ENCODE peak calls at places on chromosomes 12 and 14, in four cellular contexts. U, H, Z and E are unnamed samples.

GRCh38 chr14:74510211-74510931 is 16.8 kb downstream of the ISCA2 start:
- DNase-seq in U (no peak), H (no peak), Z (peak), E (peak)

GRCh38 chr12:111686574-111687105 is 787 bp downstream of the ACAD10 start:
- DNase-seq in U (no peak), H (no peak), Z (peak), E (no peak)

GRCh38 chr12:90028620-90029051 is 320.0 kb upstream of the ATP2B1 start:
- DNase-seq in U (no peak), H (no peak), Z (peak), E (no peak)

GRCh38 chr14:75181426-75182062 is 5.1 kb upstream of the TMED10 start:
- DNase-seq in U (no peak), H (peak), Z (no peak), E (no peak)

GRCh38 chr14:51730094-51730493 is 78.4 kb downstream of the FRMD6 start:
- DNase-seq in U (no peak), H (no peak), Z (no peak), E (no peak)

GRCh38 chr12:6672143-6672542 is 9.2 kb upstream of the ING4 start:
- DNase-seq in U (no peak), H (no peak), Z (no peak), E (no peak)

GRCh38 chr12:24212496-24212895 is 263.0 kb upstream of the SOX5 start:
- DNase-seq in U (no peak), H (no peak), Z (no peak), E (no peak)

GRCh38 chr12:72011374-72011773 is 72.7 kb downstream of the TPH2 start:
- DNase-seq in U (no peak), H (no peak), Z (no peak), E (no peak)

GRCh38 chr12:55681142-55682077 is 26.3 kb downstream of the ITGA7 start:
- DNase-seq in U (no peak), H (peak), Z (peak), E (peak)

GRCh38 chr14:105475916-105476845 is 1.6 kb downstream of the CRIP2 start:
- DNase-seq in U (no peak), H (no peak), Z (peak), E (peak)

GRCh38 chr12:57452937-57453509 is 2.1 kb upstream of the INHBE start:
- DNase-seq in U (peak), H (no peak), Z (peak), E (peak)

GRCh38 chr14:99754141-99755067 is 38.8 kb upstream of the EML1 start:
- DNase-seq in U (no peak), H (no peak), Z (peak), E (no peak)

GRCh38 chr12:104154806-104155205 is 16.8 kb upstream of the NFYB start:
- DNase-seq in U (no peak), H (no peak), Z (no peak), E (no peak)

GRCh38 chr12:52087961-52088820 is 8.7 kb downstream of the SMIM41 start:
- DNase-seq in U (no peak), H (no peak), Z (no peak), E (no peak)
- H2BK12ac ChIP-seq in U (no peak), H (no peak), Z (no peak), E (no peak)

GRCh38 chr12:117476341-117476740 is 114.9 kb upstream of the NOS1 start:
- DNase-seq in U (no peak), H (no peak), Z (no peak), E (no peak)
- H2BK12ac ChIP-seq in U (no peak), H (no peak), Z (no peak), E (no peak)

GRCh38 chr12:120085920-120086319 is 30.6 kb downstream of the RAB35 start:
- DNase-seq in U (no peak), H (no peak), Z (no peak), E (peak)
- H2BK12ac ChIP-seq in U (no peak), H (no peak), Z (no peak), E (no peak)

GRCh38 chr14:88821888-88822287 is 2.6 kb upstream of the TTC8 start:
- DNase-seq in U (no peak), H (no peak), Z (no peak), E (no peak)

GRCh38 chr14:88825078-88825458 is 617 bp downstream of the TTC8 start:
- DNase-seq in U (no peak), H (no peak), Z (peak), E (no peak)

GRCh38 chr14:88823968-88824313 is 510 bp upstream of the TTC8 start:
- DNase-seq in U (no peak), H (no peak), Z (no peak), E (no peak)

GRCh38 chr14:88825503-88825902 is 1.1 kb downstream of the TTC8 start:
- DNase-seq in U (no peak), H (no peak), Z (no peak), E (no peak)

GRCh38 chr14:88824314-88825077 is at the start of gene TTC8:
- DNase-seq in U (peak), H (peak), Z (peak), E (peak)
- H2BK12ac ChIP-seq in U (no peak), H (peak), Z (no peak), E (no peak)

GRCh38 chr14:21528381-21529348 is 2.5 kb upstream of the SALL2 start:
- DNase-seq in U (no peak), H (no peak), Z (peak), E (no peak)

GRCh38 chr14:21527320-21527679 is 1.2 kb upstream of the SALL2 start:
- DNase-seq in U (no peak), H (no peak), Z (no peak), E (no peak)

GRCh38 chr14:21526672-21527319 is 650 bp upstream of the SALL2 start:
- DNase-seq in U (no peak), H (peak), Z (no peak), E (peak)

GRCh38 chr14:21525995-21526671 is at the start of gene SALL2:
- DNase-seq in U (no peak), H (peak), Z (peak), E (peak)

GRCh38 chr14:21529515-21529914 is 3.4 kb upstream of the SALL2 start:
- DNase-seq in U (no peak), H (no peak), Z (no peak), E (no peak)
- H2BK12ac ChIP-seq in U (no peak), H (no peak), Z (no peak), E (no peak)

DNA sequence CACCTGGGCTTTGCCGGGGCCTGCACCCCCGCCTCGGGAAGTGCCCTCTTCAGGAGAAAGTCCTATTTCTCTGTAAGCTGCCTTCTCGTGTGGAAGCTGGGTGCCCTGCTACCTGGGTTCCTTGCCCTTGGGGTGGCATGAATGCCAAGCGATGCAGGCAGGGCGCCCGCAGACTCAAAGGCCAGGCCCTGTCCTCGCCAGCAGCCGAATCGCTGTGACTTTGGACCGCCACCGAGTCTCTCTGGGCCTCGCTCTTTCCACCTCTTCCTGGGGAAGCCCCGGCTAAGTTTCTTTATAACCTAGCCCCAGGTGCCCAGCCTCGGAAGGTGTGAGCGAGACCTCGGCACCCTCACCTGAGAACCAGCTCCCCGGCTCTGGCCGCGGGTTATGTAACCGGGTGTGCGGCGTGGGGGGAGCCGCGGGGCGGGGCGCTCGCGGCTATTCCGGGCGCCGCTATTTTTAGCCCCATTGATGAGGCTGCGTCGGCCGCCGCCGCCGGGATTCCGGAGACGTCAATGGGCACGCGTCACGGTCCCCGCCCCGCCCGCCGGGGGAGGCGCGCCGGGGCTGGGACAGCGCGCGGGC is 14.6 kb upstream of the NR4A1 start:
- DNase-seq in U (peak), H (no peak), Z (peak), E (peak)
- H2BK12ac ChIP-seq in U (peak), H (no peak), Z (peak), E (no peak)

DNA sequence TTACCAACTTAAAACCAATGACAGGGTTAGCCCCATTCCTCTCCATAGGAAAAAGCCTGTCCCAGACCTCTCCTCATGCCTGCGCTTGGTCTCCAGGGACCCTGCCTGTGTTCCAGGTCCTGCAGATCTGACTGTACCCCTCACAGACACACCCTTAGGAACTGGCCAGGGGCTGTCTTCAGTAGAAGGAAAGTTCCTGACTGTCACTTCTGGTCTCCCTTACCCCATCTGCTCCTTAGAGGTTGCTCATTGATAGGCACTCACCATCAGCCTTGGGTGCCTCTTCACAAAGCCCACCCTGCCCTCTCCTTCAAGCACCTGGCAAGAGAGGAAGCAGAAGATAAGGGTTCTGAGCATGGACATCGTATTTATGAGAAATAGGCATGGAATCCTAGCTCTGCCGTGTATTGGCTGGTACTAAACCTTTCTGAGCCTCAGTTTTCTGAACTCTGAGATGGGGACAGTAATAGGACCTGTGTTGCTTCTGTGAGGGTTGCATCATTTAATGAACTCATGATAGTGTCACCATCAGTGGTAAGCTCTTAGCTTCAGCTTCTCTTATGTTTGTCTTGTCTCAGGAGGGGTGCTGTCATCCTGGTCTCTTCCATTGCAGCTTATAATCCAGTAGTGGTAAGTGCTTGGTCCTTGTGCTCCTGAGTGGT is 7.5 kb downstream of the DHRS2 start:
- DNase-seq in U (no peak), H (no peak), Z (no peak), E (no peak)
- H2BK12ac ChIP-seq in U (no peak), H (no peak), Z (no peak), E (no peak)

GRCh38 chr12:97321640-97322039 is 141.0 kb upstream of the RMST start:
- DNase-seq in U (no peak), H (no peak), Z (no peak), E (no peak)

GRCh38 chr12:97322388-97322787 is 140.2 kb upstream of the RMST start:
- DNase-seq in U (no peak), H (no peak), Z (no peak), E (no peak)

GRCh38 chr12:97323154-97323553 is 139.4 kb upstream of the RMST start:
- DNase-seq in U (no peak), H (no peak), Z (no peak), E (no peak)

DNA sequence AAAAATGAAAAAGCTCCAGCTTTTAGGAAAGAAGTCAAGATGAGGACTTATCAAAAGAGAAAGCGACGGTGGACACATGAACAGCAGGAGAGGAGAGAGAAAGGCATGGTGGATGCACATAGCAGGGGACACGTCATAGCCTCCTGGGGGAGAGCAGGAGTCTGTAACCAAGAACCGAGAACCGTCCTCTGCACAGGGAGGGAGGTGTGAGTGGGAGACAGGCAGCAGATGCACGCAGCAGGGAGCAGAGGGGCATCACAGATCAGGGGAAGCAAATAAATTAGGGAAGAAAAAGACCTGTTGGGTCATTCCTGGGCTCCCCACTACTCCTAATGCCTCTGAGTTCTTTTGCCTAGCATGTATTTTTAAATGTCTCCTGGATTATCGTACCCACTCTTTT is 138.1 kb upstream of the RMST start:
- DNase-seq in U (no peak), H (no peak), Z (no peak), E (no peak)
- H2BK12ac ChIP-seq in U (no peak), H (no peak), Z (no peak), E (no peak)

GRCh38 chr14:72925815-72926291 is 411 bp upstream of the DCAF4 start:
- DNase-seq in U (no peak), H (no peak), Z (no peak), E (no peak)

GRCh38 chr14:72926292-72927028 is at the start of gene DCAF4:
- DNase-seq in U (peak), H (peak), Z (peak), E (peak)

GRCh38 chr14:72924332-72924731 is 1.9 kb upstream of the DCAF4 start:
- DNase-seq in U (peak), H (no peak), Z (no peak), E (no peak)

GRCh38 chr14:72928872-72929271 is 2.6 kb downstream of the DCAF4 start:
- DNase-seq in U (peak), H (no peak), Z (no peak), E (no peak)

GRCh38 chr14:72925171-72925759 is 999 bp upstream of the DCAF4 start:
- DNase-seq in U (no peak), H (no peak), Z (no peak), E (no peak)
- H2BK12ac ChIP-seq in U (no peak), H (no peak), Z (no peak), E (no peak)